ENCODE peak calls at places on chromosomes 11 and 22, in six cellular contexts. D is NCI-H2029; F is iris pigment epithelial cell; L is endothelial cell; M is CD4-positive, CD25-positive, alpha-beta regulatory T cell; A is colonic mucosa. U is an unnamed sample.

GRCh38 chr11:66720223-66720898 is 8.7 kb downstream of the SPTBN2 start:
- DNase-seq in L (peak), F (peak), M (no peak), A (peak), D (peak), U (peak)

GRCh38 chr11:14327105-14327504 is 31.9 kb downstream of the RRAS2 start:
- DNase-seq in L (no peak), D (no peak), M (no peak), A (no peak), F (no peak), U (no peak)

GRCh38 chr22:36814796-36815195 is 2.0 kb downstream of the PVALB start:
- DNase-seq in F (no peak), M (no peak), D (no peak), A (no peak), L (no peak), U (no peak)

GRCh38 chr11:106961048-106961447 is 57.2 kb downstream of the GUCY1A2 start:
- DNase-seq in F (peak), A (no peak), L (no peak), M (no peak), D (no peak), U (peak)

GRCh38 chr22:20551805-20552449 is 44.5 kb downstream of the MED15 start:
- DNase-seq in L (no peak), A (no peak), M (no peak), D (no peak), F (no peak), U (no peak)

GRCh38 chr11:131095501-131096185 is 179.4 kb upstream of the SNX19 start:
- DNase-seq in D (no peak), F (no peak), A (no peak), M (no peak), L (no peak), U (no peak)

GRCh38 chr11:103051986-103052385 is 40.0 kb downstream of the DCUN1D5 start:
- DNase-seq in M (no peak), D (no peak), A (no peak), F (peak), L (no peak), U (peak)

GRCh38 chr11:95378106-95378505 is 147.1 kb upstream of the SESN3 start:
- DNase-seq in L (no peak), F (no peak), M (no peak), D (no peak), A (no peak), U (no peak)

GRCh38 chr11:26987726-26988125 is 6.2 kb upstream of the FIBIN start:
- DNase-seq in D (no peak), F (peak), A (no peak), M (no peak), L (no peak), U (peak)

GRCh38 chr11:17887779-17888178 is 125.1 kb downstream of the SERGEF start:
- DNase-seq in F (peak), L (no peak), D (no peak), A (no peak), M (no peak), U (no peak)

GRCh38 chr11:69252494-69252845 is 41.5 kb upstream of the MYEOV start:
- DNase-seq in A (no peak), M (no peak), D (no peak), L (no peak), F (no peak), U (no peak)

GRCh38 chr22:38609371-38609770 is 39.4 kb upstream of the DMC1 start:
- DNase-seq in L (no peak), D (no peak), F (no peak), M (no peak), A (no peak), U (no peak)

GRCh38 chr11:115333106-115333505 is 171.1 kb downstream of the CADM1 start:
- DNase-seq in F (peak), D (peak), A (no peak), M (no peak), L (no peak), U (peak)

GRCh38 chr11:58567889-58568512 is 7.7 kb downstream of the LPXN start:
- DNase-seq in D (peak), M (peak), F (peak), A (peak), L (peak), U (peak)